ENCODE peak calls at places on chromosomes 16 and 17, in four cellular contexts. M is activated CD8-positive, alpha-beta memory T cell treated with anti-CD3 and anti-CD28 coated beads for 4 hours; F is psoas muscle; A is HAP-1. R is an unnamed sample.

GRCh38 chr16:23835390-23836077 is at the start of gene PRKCB:
- DNase-seq in M (peak), F (peak), A (peak), R (peak)

GRCh38 chr17:28992202-28992601 is 13.6 kb downstream of the SEZ6 start:
- DNase-seq in M (no peak), F (no peak), A (no peak), R (no peak)

GRCh38 chr17:13311301-13311700 is 290.4 kb downstream of the HS3ST3A1 start:
- DNase-seq in M (no peak), F (no peak), A (no peak), R (no peak)

GRCh38 chr16:9348912-9349311 is 257.5 kb downstream of the HAPSTR1 start:
- DNase-seq in M (no peak), F (no peak), A (no peak), R (no peak)

GRCh38 chr17:72976971-72977767 is 115.3 kb downstream of the SLC39A11 start:
- DNase-seq in M (no peak), F (peak), A (no peak), R (peak)

GRCh38 chr17:30969989-30970680 is 704 bp upstream of the RNF135 start:
- DNase-seq in M (no peak), F (peak), A (peak), R (no peak)

GRCh38 chr17:44820631-44821196 is 9.4 kb downstream of the GJC1 start:
- DNase-seq in M (no peak), F (no peak), A (peak), R (no peak)

GRCh38 chr17:40648326-40648968 is 829 bp upstream of the SMARCE1 start:
- DNase-seq in M (no peak), F (no peak), A (peak), R (no peak)

GRCh38 chr16:2037115-2037514 is 10.4 kb downstream of the NHERF2 start:
- DNase-seq in M (no peak), F (no peak), A (no peak), R (no peak)

GRCh38 chr17:39096435-39097158 is 54.8 kb downstream of the PLXDC1 start:
- DNase-seq in M (no peak), F (no peak), A (no peak), R (peak)

GRCh38 chr16:15509051-15509592 is 74.7 kb downstream of the BMERB1 start:
- DNase-seq in M (no peak), F (no peak), A (no peak), R (no peak)

GRCh38 chr16:50611332-50611934 is 63.2 kb downstream of the NKD1 start:
- DNase-seq in M (no peak), F (no peak), A (no peak), R (no peak)

GRCh38 chr17:5200360-5200759 is 8.7 kb upstream of the ZNF594 start:
- DNase-seq in M (no peak), F (no peak), A (no peak), R (no peak)

GRCh38 chr16:68242926-68243858 is 2.0 kb upstream of the PLA2G15 start:
- DNase-seq in M (no peak), F (peak), A (no peak), R (peak)